ENCODE peak calls at places on chromosomes 3 and 15, in five cellular contexts. K is adrenal gland; J is left lung; X is CD4-positive, CD25-positive, alpha-beta regulatory T cell; I is iPS DF 6.9. C is an unnamed sample. For H3K9me3, the result is how much of the 10 kb centered on the place peaks cover.

GRCh38 chr3:58009749-58010535 is 1.7 kb downstream of the FLNB start:
- DNase-seq in X (no peak), I (no peak), J (peak), K (no peak), C (no peak)

GRCh38 chr15:29136815-29137214 is 132.8 kb downstream of the NSMCE3 start:
- DNase-seq in I (no peak), X (no peak), K (no peak), J (no peak), C (no peak)

GRCh38 chr15:80777836-80778620 is 1.1 kb upstream of the CEMIP start:
- DNase-seq in X (no peak), K (no peak), I (no peak), J (no peak), C (no peak)

GRCh38 chr15:29092376-29093064 is 177.1 kb downstream of the NSMCE3 start:
- DNase-seq in I (no peak), K (no peak), J (no peak), X (no peak), C (no peak)

GRCh38 chr3:135271562-135272290 is 476.7 kb downstream of the EPHB1 start:
- DNase-seq in K (no peak), X (no peak), I (no peak), J (no peak), C (no peak)

GRCh38 chr3:45992820-45993219 is 2.8 kb downstream of the FYCO1 start:
- DNase-seq in I (no peak), J (no peak), X (no peak), K (no peak), C (no peak)

GRCh38 chr15:72932461-72932860 is 119.8 kb upstream of the NEO1 start:
- DNase-seq in J (no peak), X (no peak), K (no peak), I (no peak), C (no peak)

GRCh38 chr3:3015472-3016089 is 94.6 kb downstream of the IL5RA start:
- DNase-seq in J (no peak), I (no peak), K (no peak), X (no peak), C (no peak)

GRCh38 chr3:117282506-117282905 is 572.9 kb downstream of the TUSC7 start:
- DNase-seq in J (no peak), X (no peak), K (no peak), I (no peak), C (no peak)

GRCh38 chr3:117278424-117279190 is 569.0 kb downstream of the TUSC7 start:
- DNase-seq in K (peak), J (no peak), I (no peak), X (no peak), C (no peak)

GRCh38 chr3:117285721-117286120 is 576.1 kb downstream of the TUSC7 start:
- DNase-seq in I (no peak), J (no peak), K (peak), X (no peak), C (no peak)

GRCh38 chr3:117277816-117278215 is 568.2 kb downstream of the TUSC7 start:
- DNase-seq in I (no peak), K (no peak), J (no peak), X (no peak), C (no peak)

GRCh38 chr3:117281371-117281770 is 571.8 kb downstream of the TUSC7 start:
- DNase-seq in I (no peak), K (no peak), X (no peak), J (no peak), C (no peak)
- H3K9me3 ChIP-seq in I (under half), K (under half), X (under half), J (under half), C (under half)

DNA sequence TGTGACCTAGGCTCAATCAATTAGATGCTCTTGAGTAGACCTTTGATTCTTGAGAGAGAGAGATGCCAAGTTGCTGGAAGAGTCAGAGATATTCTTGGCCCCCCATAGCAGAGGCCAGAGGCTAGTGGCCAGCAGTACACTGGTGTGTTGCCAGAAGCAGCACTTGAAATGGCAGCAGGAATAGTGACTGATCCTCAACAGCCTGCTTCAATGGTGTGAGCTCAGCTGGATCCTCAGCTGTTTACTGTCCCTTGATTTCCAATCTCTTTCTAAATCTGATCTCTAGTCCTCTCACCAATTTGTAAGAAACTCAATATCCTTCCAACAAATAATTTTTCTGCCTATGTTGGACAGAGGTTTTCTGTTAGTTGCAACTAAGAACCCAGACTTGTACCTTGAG is 170.3 kb upstream of the CCDC54 start:
- DNase-seq in J (no peak), X (no peak), K (no peak), I (no peak), C (no peak)
- H3K27ac ChIP-seq in J (peak), X (no peak), K (no peak), I (no peak), C (no peak)

DNA sequence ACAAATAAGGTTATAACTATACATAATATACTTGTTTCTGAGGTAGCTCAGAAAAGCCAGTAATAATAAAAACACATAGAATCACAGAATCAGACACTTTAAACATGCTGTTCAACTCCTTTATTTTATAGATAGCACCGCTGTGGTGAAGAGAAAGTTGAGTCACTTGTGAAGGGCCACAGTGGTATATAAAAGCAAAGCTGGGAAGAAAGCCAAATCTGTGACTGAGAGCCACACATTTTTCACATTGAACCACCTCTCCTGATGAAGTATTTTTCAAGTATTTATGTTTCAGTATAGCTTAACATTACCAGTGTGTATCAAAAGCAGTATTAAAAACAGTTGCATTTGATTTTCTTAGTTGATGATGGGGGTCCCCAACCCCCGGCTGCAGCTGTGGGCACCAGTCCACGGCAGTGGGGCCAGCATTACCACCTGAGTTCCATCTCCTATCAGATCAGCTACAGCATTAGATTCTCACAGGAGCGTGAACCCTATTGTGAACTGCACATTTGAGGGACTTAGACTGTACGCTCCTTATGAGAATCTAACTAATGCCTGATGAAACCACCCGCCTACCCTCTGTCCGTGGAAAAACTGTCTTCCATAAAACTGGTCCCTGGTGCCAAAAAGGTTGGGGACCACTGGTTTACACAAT is 46.2 kb downstream of the TBL1XR1 start:
- DNase-seq in J (no peak), K (no peak), X (no peak), I (no peak), C (no peak)
- H3K4me3 ChIP-seq in J (no peak), K (no peak), X (peak), I (no peak), C (no peak)

DNA sequence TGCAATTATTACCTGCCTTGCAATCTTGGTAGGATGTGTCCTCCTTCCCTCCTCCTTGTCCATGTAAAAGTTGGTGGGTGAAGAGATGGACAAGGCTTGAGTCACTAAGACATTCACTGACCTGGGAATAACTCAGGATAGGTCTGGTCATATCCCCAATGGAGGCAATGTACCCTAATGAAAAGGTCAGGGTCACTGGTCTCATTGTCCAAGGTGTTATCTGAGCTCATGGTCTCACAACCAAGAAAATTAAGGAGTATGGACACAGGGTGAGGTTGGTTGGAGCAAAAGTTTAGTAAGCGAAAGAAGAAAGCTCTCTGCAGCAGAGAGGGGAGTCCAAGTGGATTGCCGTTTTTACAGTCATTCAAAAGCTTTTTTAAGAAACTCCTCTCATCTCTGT is 179.0 kb downstream of the SNRPN start:
- DNase-seq in K (no peak), X (no peak), J (no peak), I (no peak), C (no peak)
- H3K9me3 ChIP-seq in K (under half), X (under half), J (half or more), I (under half), C (under half)

DNA sequence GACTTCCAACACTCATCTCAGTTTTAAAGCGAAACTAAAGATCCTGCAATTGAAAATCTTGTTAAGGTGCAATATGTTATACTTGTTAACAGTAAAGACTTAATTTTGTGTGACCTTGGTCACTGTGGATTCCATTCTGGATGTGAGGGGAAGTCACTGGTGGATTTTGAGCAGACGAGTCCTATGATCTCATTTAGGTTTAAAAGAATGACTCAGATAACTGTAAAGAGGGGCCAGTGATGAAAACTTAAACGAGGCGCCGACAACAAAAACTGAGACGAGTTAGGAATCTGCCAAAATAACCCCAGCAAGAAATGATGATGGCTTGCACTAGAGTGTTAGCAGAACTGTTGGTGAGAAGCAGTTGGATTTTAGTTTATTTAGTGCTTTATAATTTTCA is 56.5 kb downstream of the LRRC28 start:
- DNase-seq in J (no peak), I (no peak), X (no peak), K (no peak), C (no peak)
- H3K27ac ChIP-seq in J (no peak), I (no peak), X (no peak), K (no peak), C (no peak)

GRCh38 chr15:52682776-52683175 is 3.6 kb upstream of the ATOSA start:
- DNase-seq in J (no peak), K (no peak), I (no peak), X (no peak), C (no peak)
- H3K4me3 ChIP-seq in J (no peak), K (no peak), I (no peak), X (peak), C (peak)

GRCh38 chr3:149832086-149832485 is 19.1 kb downstream of the RNF13 start:
- DNase-seq in K (no peak), I (no peak), X (no peak), J (no peak), C (no peak)
- H3K9me3 ChIP-seq in K (under half), I (under half), X (half or more), J (half or more), C (under half)

GRCh38 chr3:42545284-42545900 is 36.4 kb downstream of the SEC22C start:
- DNase-seq in K (no peak), J (no peak), I (no peak), X (no peak), C (no peak)
- H3K27ac ChIP-seq in K (no peak), J (peak), I (no peak), X (no peak), C (no peak)

C was measured in effector memory CD4-positive, alpha-beta T cell.